ENCODE peak calls at places on chromosomes 13 and 19, in four cellular contexts. One of them, this sample, is unnamed.

GRCh38 chr13:27791146-27791900 is 960 bp upstream of the GSX1 start:
- DNase-seq in midbrain: no peak
- DNase-seq in fibroblast of lung: no peak
- DNase-seq in iPS DF 6.9: no peak
- DNase-seq in this sample: no peak

GRCh38 chr19:44750713-44751112 is 2.2 kb downstream of the BCL3 start:
- DNase-seq in midbrain: no peak
- DNase-seq in iPS DF 6.9: no peak
- DNase-seq in fibroblast of lung: no peak
- DNase-seq in this sample: no peak

GRCh38 chr13:99871249-99871898 is 100.2 kb downstream of the ZIC5 start:
- DNase-seq in iPS DF 6.9: no peak
- DNase-seq in midbrain: no peak
- DNase-seq in fibroblast of lung: no peak
- DNase-seq in this sample: no peak

GRCh38 chr19:43525836-43526771 is 897 bp downstream of the ETHE1 start:
- DNase-seq in iPS DF 6.9: no peak
- DNase-seq in midbrain: no peak
- DNase-seq in fibroblast of lung: no peak
- DNase-seq in this sample: no peak

GRCh38 chr13:20198781-20199180 is 6.0 kb upstream of the GJB2 start:
- DNase-seq in iPS DF 6.9: no peak
- DNase-seq in midbrain: no peak
- DNase-seq in fibroblast of lung: no peak
- DNase-seq in this sample: no peak

GRCh38 chr19:50500753-50501151 is 10.2 kb downstream of the JOSD2 start:
- DNase-seq in fibroblast of lung: no peak
- DNase-seq in midbrain: no peak
- DNase-seq in iPS DF 6.9: no peak
- DNase-seq in this sample: no peak

GRCh38 chr19:18290250-18291018 is 9.0 kb upstream of the JUND start:
- DNase-seq in fibroblast of lung: no peak
- DNase-seq in iPS DF 6.9: no peak
- DNase-seq in midbrain: no peak
- DNase-seq in this sample: no peak

GRCh38 chr19:30512748-30513389 is 140.7 kb downstream of the ZNF536 start:
- DNase-seq in iPS DF 6.9: no peak
- DNase-seq in fibroblast of lung: peak; percentile 3
- DNase-seq in midbrain: no peak
- DNase-seq in this sample: no peak

GRCh38 chr13:44068737-44069136 is 189.0 kb downstream of the LACC1 start:
- DNase-seq in iPS DF 6.9: no peak
- DNase-seq in midbrain: no peak
- DNase-seq in fibroblast of lung: peak; percentile 71
- DNase-seq in this sample: no peak

GRCh38 chr13:42328672-42329071 is 56.7 kb downstream of the AKAP11 start:
- DNase-seq in midbrain: no peak
- DNase-seq in iPS DF 6.9: no peak
- DNase-seq in fibroblast of lung: no peak
- DNase-seq in this sample: no peak

GRCh38 chr19:50171752-50172151 is 8.7 kb upstream of the IZUMO2 start:
- DNase-seq in fibroblast of lung: no peak
- DNase-seq in iPS DF 6.9: no peak
- DNase-seq in midbrain: no peak
- DNase-seq in this sample: no peak

GRCh38 chr13:50529154-50529882 is 314.2 kb downstream of the DLEU7 start:
- DNase-seq in iPS DF 6.9: no peak
- DNase-seq in fibroblast of lung: peak; percentile 93
- DNase-seq in midbrain: peak; percentile 66
- DNase-seq in this sample: no peak

GRCh38 chr13:95298971-95299627 is 2.2 kb downstream of the ABCC4 start:
- DNase-seq in midbrain: no peak
- DNase-seq in iPS DF 6.9: no peak
- DNase-seq in fibroblast of lung: peak; percentile 82
- DNase-seq in this sample: no peak

GRCh38 chr19:55676384-55676783 is 1.4 kb downstream of the EPN1 start:
- DNase-seq in iPS DF 6.9: no peak
- DNase-seq in fibroblast of lung: no peak
- DNase-seq in midbrain: no peak
- DNase-seq in this sample: no peak

GRCh38 chr13:83929147-83929546 is 46.9 kb upstream of the SLITRK1 start:
- DNase-seq in iPS DF 6.9: no peak
- DNase-seq in midbrain: no peak
- DNase-seq in fibroblast of lung: no peak
- DNase-seq in this sample: no peak

GRCh38 chr13:112885782-112886268 is 83.2 kb upstream of the MCF2L start:
- DNase-seq in midbrain: no peak
- DNase-seq in iPS DF 6.9: no peak
- DNase-seq in fibroblast of lung: peak; percentile 87
- DNase-seq in this sample: peak; percentile 76

GRCh38 chr13:45674908-45675307 is 27.2 kb upstream of the CBY2 start:
- DNase-seq in midbrain: no peak
- DNase-seq in iPS DF 6.9: no peak
- DNase-seq in fibroblast of lung: peak; percentile 18
- DNase-seq in this sample: no peak

GRCh38 chr13:102977471-102977870 is 88.7 kb downstream of the SLC10A2 start:
- DNase-seq in midbrain: no peak
- DNase-seq in iPS DF 6.9: no peak
- DNase-seq in fibroblast of lung: no peak
- DNase-seq in this sample: no peak

GRCh38 chr19:46376241-46377153 is 29.6 kb downstream of the PPP5C start:
- DNase-seq in iPS DF 6.9: no peak
- DNase-seq in midbrain: no peak
- DNase-seq in fibroblast of lung: no peak
- DNase-seq in this sample: no peak

GRCh38 chr13:27406178-27406939 is 18.1 kb upstream of the GTF3A start:
- DNase-seq in iPS DF 6.9: no peak
- DNase-seq in midbrain: no peak
- DNase-seq in fibroblast of lung: peak; percentile 58
- DNase-seq in this sample: no peak

GRCh38 chr13:112449545-112449930 is 73.4 kb downstream of the SPACA7 start:
- DNase-seq in fibroblast of lung: no peak
- DNase-seq in midbrain: no peak
- DNase-seq in iPS DF 6.9: no peak
- DNase-seq in this sample: no peak

GRCh38 chr13:97018029-97018819 is 23.9 kb upstream of the OXGR1 start:
- DNase-seq in midbrain: peak; percentile 76
- DNase-seq in iPS DF 6.9: no peak
- DNase-seq in fibroblast of lung: peak; percentile 75
- DNase-seq in this sample: no peak

This sample was measured in iPS DF 19.7.